ENCODE peak calls at places on chromosomes 13 and 19, in six cellular contexts. One of them, this sample, is unnamed. For H3K9me3 and H3K27me3, the result is how much of the 10 kb centered on the place peaks cover.

GRCh38 chr13:60759499-60759898 is 362.5 kb downstream of the TDRD3 start:
- DNase-seq in IMR-90: no peak
- DNase-seq in stomach: peak
- DNase-seq in ovary: no peak
- DNase-seq in right lobe of liver: no peak
- DNase-seq in H1: no peak
- DNase-seq in this sample: peak

GRCh38 chr19:9171393-9171991 is 7.3 kb upstream of the OR7D2 start:
- DNase-seq in IMR-90: no peak
- DNase-seq in ovary: no peak
- DNase-seq in stomach: no peak
- DNase-seq in H1: no peak
- DNase-seq in right lobe of liver: no peak
- DNase-seq in this sample: no peak

GRCh38 chr13:22736084-22736767 is 444.6 kb upstream of the SGCG start:
- DNase-seq in ovary: no peak
- DNase-seq in stomach: no peak
- DNase-seq in H1: no peak
- DNase-seq in IMR-90: no peak
- DNase-seq in right lobe of liver: no peak
- DNase-seq in this sample: no peak

GRCh38 chr13:112200200-112200599 is 133.3 kb downstream of the SOX1 start:
- DNase-seq in ovary: no peak
- DNase-seq in right lobe of liver: no peak
- DNase-seq in stomach: no peak
- DNase-seq in H1: no peak
- DNase-seq in IMR-90: no peak
- DNase-seq in this sample: no peak

GRCh38 chr13:93450226-93450625 is 223.6 kb downstream of the GPC6 start:
- DNase-seq in right lobe of liver: no peak
- DNase-seq in stomach: no peak
- DNase-seq in IMR-90: peak
- DNase-seq in H1: no peak
- DNase-seq in ovary: no peak
- DNase-seq in this sample: no peak

GRCh38 chr13:77536358-77536757 is 852 bp downstream of the SCEL start:
- DNase-seq in IMR-90: no peak
- DNase-seq in ovary: no peak
- DNase-seq in right lobe of liver: no peak
- DNase-seq in H1: no peak
- DNase-seq in stomach: no peak
- DNase-seq in this sample: no peak

GRCh38 chr19:49387936-49388372 is at the start of gene KASH5:
- DNase-seq in stomach: peak
- DNase-seq in ovary: peak
- DNase-seq in right lobe of liver: peak
- DNase-seq in H1: no peak
- DNase-seq in IMR-90: peak
- DNase-seq in this sample: peak

GRCh38 chr13:28429685-28430290 is 65.1 kb downstream of the FLT1 start:
- DNase-seq in ovary: no peak
- DNase-seq in right lobe of liver: no peak
- DNase-seq in stomach: no peak
- DNase-seq in IMR-90: peak
- DNase-seq in H1: no peak
- DNase-seq in this sample: no peak

GRCh38 chr19:43672061-43672679 is 2.2 kb upstream of the PLAUR start:
- DNase-seq in ovary: no peak
- DNase-seq in IMR-90: no peak
- DNase-seq in stomach: no peak
- DNase-seq in H1: no peak
- DNase-seq in right lobe of liver: no peak
- DNase-seq in this sample: no peak

GRCh38 chr19:22545751-22546150 is 88.4 kb upstream of the ZNF492 start:
- DNase-seq in ovary: peak
- DNase-seq in right lobe of liver: no peak
- DNase-seq in stomach: no peak
- DNase-seq in H1: peak
- DNase-seq in IMR-90: no peak
- DNase-seq in this sample: peak

GRCh38 chr19:23283925-23284324 is 33.7 kb upstream of the ZNF724 start:
- DNase-seq in H1: peak
- DNase-seq in ovary: no peak
- DNase-seq in IMR-90: peak
- DNase-seq in stomach: peak
- DNase-seq in right lobe of liver: no peak
- DNase-seq in this sample: peak

GRCh38 chr13:99386911-99387788 is 80.0 kb upstream of the GPR183 start:
- DNase-seq in ovary: peak
- DNase-seq in stomach: peak
- DNase-seq in IMR-90: no peak
- DNase-seq in H1: peak
- DNase-seq in right lobe of liver: no peak
- DNase-seq in this sample: peak

GRCh38 chr13:44842158-44842557 is 147.1 kb downstream of the NUFIP1 start:
- DNase-seq in IMR-90: peak
- DNase-seq in H1: no peak
- DNase-seq in right lobe of liver: no peak
- DNase-seq in stomach: no peak
- DNase-seq in ovary: no peak
- DNase-seq in this sample: no peak

GRCh38 chr19:5046339-5047039 is 77.6 kb downstream of the KDM4B start:
- DNase-seq in IMR-90: peak
- DNase-seq in stomach: peak
- DNase-seq in right lobe of liver: no peak
- DNase-seq in H1: no peak
- DNase-seq in ovary: no peak
- DNase-seq in this sample: peak

GRCh38 chr19:40686882-40687524 is 3.4 kb downstream of the NUMBL start:
- DNase-seq in IMR-90: no peak
- DNase-seq in right lobe of liver: no peak
- DNase-seq in ovary: no peak
- DNase-seq in stomach: no peak
- DNase-seq in H1: no peak
- DNase-seq in this sample: no peak

GRCh38 chr19:5360003-5360820 is 19.6 kb upstream of the PTPRS start:
- DNase-seq in right lobe of liver: no peak
- DNase-seq in stomach: no peak
- DNase-seq in ovary: no peak
- DNase-seq in IMR-90: peak
- DNase-seq in H1: no peak
- DNase-seq in this sample: peak

GRCh38 chr13:69828527-69828926 is 279.1 kb upstream of the ATXN8OS start:
- DNase-seq in right lobe of liver: no peak
- DNase-seq in H1: no peak
- DNase-seq in stomach: no peak
- DNase-seq in ovary: no peak
- DNase-seq in IMR-90: no peak
- DNase-seq in this sample: no peak

GRCh38 chr13:113167575-113167974 is 9.1 kb downstream of the PROZ start:
- DNase-seq in H1: no peak
- DNase-seq in ovary: no peak
- DNase-seq in stomach: no peak
- DNase-seq in right lobe of liver: no peak
- DNase-seq in IMR-90: no peak
- DNase-seq in this sample: no peak

GRCh38 chr13:35787937-35788336 is 311.4 kb upstream of the MAB21L1 start:
- DNase-seq in right lobe of liver: no peak
- DNase-seq in stomach: no peak
- DNase-seq in ovary: no peak
- DNase-seq in H1: no peak
- DNase-seq in IMR-90: no peak
- DNase-seq in this sample: no peak

GRCh38 chr19:40341601-40342482 is 6.4 kb downstream of the C19orf47 start:
- DNase-seq in IMR-90: no peak
- DNase-seq in ovary: no peak
- DNase-seq in right lobe of liver: no peak
- DNase-seq in H1: no peak
- DNase-seq in stomach: no peak
- DNase-seq in this sample: peak

GRCh38 chr19:15305582-15306334 is 26.6 kb downstream of the BRD4 start:
- DNase-seq in ovary: no peak
- DNase-seq in right lobe of liver: no peak
- DNase-seq in stomach: no peak
- DNase-seq in H1: no peak
- DNase-seq in IMR-90: no peak
- DNase-seq in this sample: no peak

GRCh38 chr19:15300533-15301194 is 31.7 kb downstream of the BRD4 start:
- DNase-seq in H1: no peak
- DNase-seq in stomach: no peak
- DNase-seq in ovary: no peak
- DNase-seq in right lobe of liver: no peak
- DNase-seq in IMR-90: peak
- DNase-seq in this sample: no peak

GRCh38 chr19:15303105-15303780 is 29.1 kb downstream of the BRD4 start:
- DNase-seq in IMR-90: peak
- DNase-seq in right lobe of liver: no peak
- DNase-seq in H1: no peak
- DNase-seq in ovary: no peak
- DNase-seq in stomach: no peak
- DNase-seq in this sample: no peak

GRCh38 chr19:15307169-15307568 is 25.2 kb downstream of the BRD4 start:
- DNase-seq in stomach: no peak
- DNase-seq in right lobe of liver: no peak
- DNase-seq in H1: no peak
- DNase-seq in IMR-90: no peak
- DNase-seq in ovary: no peak
- DNase-seq in this sample: no peak

DNA sequence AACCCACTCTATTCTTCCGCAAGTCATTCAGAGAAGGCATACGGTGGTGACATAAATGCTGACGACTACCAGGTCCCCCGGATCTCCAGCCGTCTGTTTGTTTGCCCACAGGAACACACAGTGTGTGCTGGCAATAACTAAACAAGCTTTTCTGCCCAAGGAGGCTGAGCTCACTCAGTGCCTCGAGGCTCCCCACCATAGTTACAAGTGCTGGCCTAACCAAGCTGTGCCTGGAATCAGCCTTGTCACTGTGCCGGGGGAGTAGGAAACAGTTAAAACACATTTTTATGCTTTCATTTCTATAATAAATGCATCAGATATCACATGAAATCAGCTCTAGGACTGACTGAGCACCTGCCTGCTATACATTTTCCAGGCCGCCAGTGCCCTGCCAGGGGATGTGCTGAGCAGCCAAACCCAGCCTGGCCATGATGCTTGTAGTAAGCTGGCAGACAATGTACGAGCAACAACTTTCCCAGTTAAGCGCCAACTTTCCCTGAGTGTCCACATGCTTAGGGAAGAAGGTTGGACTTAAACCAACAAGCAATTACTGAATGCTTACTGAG is 28.1 kb downstream of the BRD4 start:
- DNase-seq in stomach: no peak
- DNase-seq in H1: no peak
- DNase-seq in ovary: no peak
- DNase-seq in right lobe of liver: no peak
- DNase-seq in IMR-90: no peak
- DNase-seq in this sample: no peak
- TF ChIP-seq POLR2A in stomach: no peak
- TF ChIP-seq POLR2A in H1: no peak
- TF ChIP-seq POLR2A in ovary: no peak
- TF ChIP-seq POLR2A in right lobe of liver: no peak
- TF ChIP-seq POLR2A in IMR-90: no peak
- TF ChIP-seq POLR2A in this sample: no peak

GRCh38 chr19:28128341-28128740 is 1084.6 kb downstream of the UQCRFS1 start:
- DNase-seq in stomach: no peak
- DNase-seq in right lobe of liver: no peak
- DNase-seq in ovary: no peak
- DNase-seq in H1: no peak
- DNase-seq in IMR-90: no peak
- DNase-seq in this sample: no peak

GRCh38 chr19:28126499-28126898 is 1086.5 kb downstream of the UQCRFS1 start:
- DNase-seq in stomach: no peak
- DNase-seq in IMR-90: no peak
- DNase-seq in right lobe of liver: no peak
- DNase-seq in ovary: no peak
- DNase-seq in H1: no peak
- DNase-seq in this sample: no peak

GRCh38 chr19:28130066-28130511 is 1082.9 kb downstream of the UQCRFS1 start:
- DNase-seq in ovary: no peak
- DNase-seq in stomach: no peak
- DNase-seq in right lobe of liver: no peak
- DNase-seq in H1: no peak
- DNase-seq in IMR-90: no peak
- DNase-seq in this sample: no peak
- H3K9me3 ChIP-seq in ovary: under half
- H3K9me3 ChIP-seq in stomach: under half
- H3K9me3 ChIP-seq in right lobe of liver: under half
- H3K9me3 ChIP-seq in H1: under half
- H3K9me3 ChIP-seq in IMR-90: under half
- H3K9me3 ChIP-seq in this sample: under half

GRCh38 chr19:51119675-51120074 is 5.0 kb upstream of the SIGLEC9 start:
- DNase-seq in ovary: no peak
- DNase-seq in H1: no peak
- DNase-seq in stomach: no peak
- DNase-seq in IMR-90: no peak
- DNase-seq in right lobe of liver: peak
- DNase-seq in this sample: no peak
- H3K27me3 ChIP-seq in ovary: under half
- H3K27me3 ChIP-seq in H1: under half
- H3K27me3 ChIP-seq in stomach: half or more
- H3K27me3 ChIP-seq in IMR-90: under half
- H3K27me3 ChIP-seq in right lobe of liver: under half
- H3K27me3 ChIP-seq in this sample: under half

GRCh38 chr19:17205237-17206140 is 9.7 kb upstream of the USE1 start:
- DNase-seq in stomach: peak
- DNase-seq in IMR-90: peak
- DNase-seq in ovary: peak
- DNase-seq in right lobe of liver: no peak
- DNase-seq in H1: peak
- DNase-seq in this sample: peak
- TF ChIP-seq POLR2A in stomach: no peak
- TF ChIP-seq POLR2A in IMR-90: no peak
- TF ChIP-seq POLR2A in ovary: no peak
- TF ChIP-seq POLR2A in right lobe of liver: no peak
- TF ChIP-seq POLR2A in H1: no peak
- TF ChIP-seq POLR2A in this sample: no peak

GRCh38 chr19:7072541-7072940 is 3.0 kb downstream of the ZNF557 start:
- DNase-seq in right lobe of liver: no peak
- DNase-seq in stomach: no peak
- DNase-seq in IMR-90: no peak
- DNase-seq in H1: no peak
- DNase-seq in ovary: no peak
- DNase-seq in this sample: no peak

GRCh38 chr19:7076151-7076550 is 6.6 kb downstream of the ZNF557 start:
- DNase-seq in IMR-90: no peak
- DNase-seq in ovary: no peak
- DNase-seq in H1: no peak
- DNase-seq in stomach: no peak
- DNase-seq in right lobe of liver: no peak
- DNase-seq in this sample: no peak

GRCh38 chr19:7083076-7083956 is 13.8 kb downstream of the ZNF557 start:
- DNase-seq in H1: no peak
- DNase-seq in IMR-90: peak
- DNase-seq in stomach: no peak
- DNase-seq in right lobe of liver: no peak
- DNase-seq in ovary: no peak
- DNase-seq in this sample: no peak

GRCh38 chr19:7074705-7075282 is 5.3 kb downstream of the ZNF557 start:
- DNase-seq in IMR-90: no peak
- DNase-seq in stomach: no peak
- DNase-seq in H1: no peak
- DNase-seq in right lobe of liver: no peak
- DNase-seq in ovary: no peak
- DNase-seq in this sample: no peak

GRCh38 chr19:7078007-7078406 is 8.5 kb downstream of the ZNF557 start:
- DNase-seq in H1: no peak
- DNase-seq in IMR-90: no peak
- DNase-seq in stomach: no peak
- DNase-seq in ovary: no peak
- DNase-seq in right lobe of liver: no peak
- DNase-seq in this sample: no peak
- H3K9me3 ChIP-seq in H1: half or more
- H3K9me3 ChIP-seq in IMR-90: half or more
- H3K9me3 ChIP-seq in stomach: half or more
- H3K9me3 ChIP-seq in ovary: half or more
- H3K9me3 ChIP-seq in right lobe of liver: under half
- H3K9me3 ChIP-seq in this sample: under half

This sample was measured in thyroid gland.